ENCODE peak calls at places on chromosomes 12 and 14, in four cellular contexts. One of them, this sample, is unnamed. For H3K4me1, the result is how much of the 10 kb centered on the place peaks cover.

GRCh38 chr12:67783393-67783792 is 134.8 kb downstream of the DYRK2 start:
- DNase-seq in sigmoid colon: no peak
- DNase-seq in OCI-LY7: no peak
- DNase-seq in transverse colon: no peak
- DNase-seq in this sample: no peak

GRCh38 chr12:120019942-120020341 is 30.9 kb downstream of the BICDL1 start:
- DNase-seq in transverse colon: no peak
- DNase-seq in sigmoid colon: no peak
- DNase-seq in OCI-LY7: no peak
- DNase-seq in this sample: no peak

GRCh38 chr12:72011374-72011773 is 72.7 kb downstream of the TPH2 start:
- DNase-seq in sigmoid colon: no peak
- DNase-seq in OCI-LY7: no peak
- DNase-seq in transverse colon: no peak
- DNase-seq in this sample: no peak

GRCh38 chr14:52267501-52268190 is at the start of gene PTGDR:
- DNase-seq in OCI-LY7: no peak
- DNase-seq in sigmoid colon: no peak
- DNase-seq in transverse colon: peak
- DNase-seq in this sample: peak

GRCh38 chr12:53045646-53046045 is 4.2 kb upstream of the TNS2 start:
- DNase-seq in OCI-LY7: no peak
- DNase-seq in transverse colon: no peak
- DNase-seq in sigmoid colon: no peak
- DNase-seq in this sample: peak

GRCh38 chr12:76670776-76671175 is 93.1 kb upstream of the ZDHHC17 start:
- DNase-seq in OCI-LY7: no peak
- DNase-seq in transverse colon: no peak
- DNase-seq in sigmoid colon: no peak
- DNase-seq in this sample: no peak

GRCh38 chr12:15590180-15590826 is 198.9 kb downstream of the EPS8 start:
- DNase-seq in transverse colon: peak
- DNase-seq in sigmoid colon: peak
- DNase-seq in OCI-LY7: peak
- DNase-seq in this sample: no peak

GRCh38 chr14:73634333-73634833 is 10.4 kb upstream of the DNAL1 start:
- DNase-seq in OCI-LY7: no peak
- DNase-seq in sigmoid colon: peak
- DNase-seq in transverse colon: peak
- DNase-seq in this sample: no peak

GRCh38 chr12:69821441-69822204 is 3.4 kb upstream of the MYRFL start:
- DNase-seq in transverse colon: no peak
- DNase-seq in sigmoid colon: no peak
- DNase-seq in OCI-LY7: no peak
- DNase-seq in this sample: no peak

GRCh38 chr14:45743884-45744283 is 490.9 kb upstream of the MIS18BP1 start:
- DNase-seq in OCI-LY7: no peak
- DNase-seq in sigmoid colon: no peak
- DNase-seq in transverse colon: no peak
- DNase-seq in this sample: no peak

GRCh38 chr12:5200276-5201087 is 156.8 kb downstream of the KCNA5 start:
- DNase-seq in transverse colon: peak
- DNase-seq in OCI-LY7: peak
- DNase-seq in sigmoid colon: no peak
- DNase-seq in this sample: no peak

GRCh38 chr14:77674931-77675330 is 32.9 kb downstream of the ALKBH1 start:
- DNase-seq in OCI-LY7: no peak
- DNase-seq in transverse colon: peak
- DNase-seq in sigmoid colon: no peak
- DNase-seq in this sample: peak

GRCh38 chr14:77097006-77097688 is 911 bp upstream of the CIPC start:
- DNase-seq in transverse colon: no peak
- DNase-seq in sigmoid colon: no peak
- DNase-seq in OCI-LY7: no peak
- DNase-seq in this sample: no peak

GRCh38 chr14:39266589-39266870 is 32.8 kb downstream of the MIA2 start:
- DNase-seq in OCI-LY7: peak
- DNase-seq in transverse colon: peak
- DNase-seq in sigmoid colon: peak
- DNase-seq in this sample: peak

GRCh38 chr12:118237053-118237665 is 101.2 kb downstream of the PEBP1 start:
- DNase-seq in transverse colon: no peak
- DNase-seq in sigmoid colon: no peak
- DNase-seq in OCI-LY7: peak
- DNase-seq in this sample: no peak

GRCh38 chr14:61223552-61223951 is 57.6 kb downstream of the TMEM30B start:
- DNase-seq in transverse colon: no peak
- DNase-seq in OCI-LY7: no peak
- DNase-seq in sigmoid colon: no peak
- DNase-seq in this sample: no peak

GRCh38 chr14:61229475-61229888 is 51.7 kb downstream of the TMEM30B start:
- DNase-seq in sigmoid colon: no peak
- DNase-seq in OCI-LY7: no peak
- DNase-seq in transverse colon: no peak
- DNase-seq in this sample: no peak

GRCh38 chr14:61225304-61225703 is 55.8 kb downstream of the TMEM30B start:
- DNase-seq in sigmoid colon: no peak
- DNase-seq in transverse colon: no peak
- DNase-seq in OCI-LY7: no peak
- DNase-seq in this sample: no peak

GRCh38 chr14:61227893-61228591 is 53.1 kb downstream of the TMEM30B start:
- DNase-seq in transverse colon: no peak
- DNase-seq in sigmoid colon: no peak
- DNase-seq in OCI-LY7: no peak
- DNase-seq in this sample: no peak

DNA sequence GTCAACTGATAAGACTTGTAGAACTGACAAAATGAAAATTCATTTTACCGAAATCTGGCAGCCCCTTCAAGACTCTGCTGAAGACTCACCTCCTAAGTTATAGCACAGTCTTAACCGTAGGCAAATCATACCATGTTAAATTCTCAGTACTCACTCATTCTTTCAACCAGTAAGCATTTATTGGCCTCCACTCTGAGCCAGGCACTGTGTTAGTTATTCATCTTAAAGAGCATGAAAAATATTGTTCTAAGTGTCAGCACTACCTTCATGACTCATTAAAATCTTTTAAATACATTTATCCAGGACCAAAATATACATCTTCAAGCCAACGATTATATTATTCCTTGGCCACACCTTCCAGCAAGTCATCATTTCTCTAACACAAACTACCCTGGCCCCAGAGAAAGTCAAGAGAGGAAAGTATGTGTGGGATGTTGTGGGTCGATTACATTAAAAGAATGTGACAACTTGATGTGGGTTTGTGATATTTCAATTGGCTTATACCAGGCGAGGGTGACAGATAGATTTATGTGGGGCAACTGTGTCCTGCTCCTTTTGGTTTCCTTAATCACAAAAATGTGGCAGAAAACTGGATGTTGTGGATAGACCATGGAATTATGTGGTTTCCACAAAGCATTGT is 55.0 kb downstream of the TMEM30B start:
- DNase-seq in transverse colon: no peak
- DNase-seq in OCI-LY7: no peak
- DNase-seq in sigmoid colon: no peak
- DNase-seq in this sample: no peak
- H3K4me1 ChIP-seq in transverse colon: under half
- H3K4me1 ChIP-seq in OCI-LY7: under half
- H3K4me1 ChIP-seq in sigmoid colon: under half
- H3K4me1 ChIP-seq in this sample: under half

DNA sequence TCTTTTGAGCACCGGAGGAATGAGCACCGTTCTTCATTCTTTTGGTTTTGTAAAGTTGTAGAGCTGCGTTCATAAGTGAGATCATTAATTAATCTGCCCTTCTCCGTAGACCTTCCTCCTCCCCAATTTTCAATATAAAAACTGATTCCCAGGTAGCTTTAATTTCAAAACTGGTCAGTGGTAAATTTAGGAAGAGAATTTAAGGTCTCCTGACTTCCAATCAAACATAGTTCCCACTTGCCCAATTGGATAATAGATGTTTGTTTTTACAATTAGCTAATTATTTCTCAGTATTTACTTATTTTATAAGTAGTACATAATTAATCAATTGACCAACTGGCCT is 27.2 kb upstream of the YBX3 start:
- DNase-seq in sigmoid colon: no peak
- DNase-seq in OCI-LY7: no peak
- DNase-seq in transverse colon: no peak
- DNase-seq in this sample: no peak
- TF ChIP-seq CTCF in sigmoid colon: peak
- TF ChIP-seq CTCF in OCI-LY7: peak
- TF ChIP-seq CTCF in transverse colon: peak
- TF ChIP-seq CTCF in this sample: no peak

DNA sequence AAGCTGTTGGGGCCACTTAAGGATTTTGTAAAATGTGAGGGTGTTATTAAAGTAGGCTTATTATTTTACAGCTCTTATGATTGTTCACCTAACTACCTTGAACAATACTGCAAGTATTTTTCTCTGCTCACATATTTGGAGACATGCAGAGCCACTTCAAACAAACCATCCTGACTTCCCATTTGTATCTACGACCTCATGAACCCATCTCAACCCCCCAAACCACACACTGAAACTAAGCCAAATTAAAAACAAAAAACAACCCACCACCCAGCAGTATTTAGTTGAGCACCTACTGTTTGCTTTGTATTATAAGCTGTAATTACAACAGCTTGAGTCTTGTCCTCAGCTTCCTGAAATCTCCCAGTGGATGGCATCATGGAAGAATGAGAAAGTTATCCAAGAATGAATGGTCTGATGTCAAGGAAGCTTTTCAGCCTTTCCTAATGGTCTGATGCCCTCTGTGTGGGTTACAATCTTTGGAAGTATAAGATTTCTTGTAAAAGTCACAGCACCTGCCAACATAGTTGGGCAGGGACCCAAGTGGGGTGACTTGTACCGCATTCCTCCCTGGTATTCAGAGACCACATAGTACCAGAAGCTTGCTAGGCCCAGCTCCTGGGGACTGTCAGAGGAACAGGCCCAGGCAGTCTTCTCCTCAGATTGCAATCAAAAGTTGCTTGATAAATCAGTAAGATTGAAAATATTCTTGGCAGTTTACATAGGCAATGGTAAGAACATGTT is 416.6 kb downstream of the ZFP36L1 start:
- DNase-seq in sigmoid colon: no peak
- DNase-seq in transverse colon: no peak
- DNase-seq in OCI-LY7: no peak
- DNase-seq in this sample: no peak
- H3K4me1 ChIP-seq in sigmoid colon: under half
- H3K4me1 ChIP-seq in transverse colon: under half
- H3K4me1 ChIP-seq in OCI-LY7: half or more
- H3K4me1 ChIP-seq in this sample: under half

GRCh38 chr14:59583755-59584154 is 7.1 kb upstream of the CCDC175 start:
- DNase-seq in OCI-LY7: no peak
- DNase-seq in transverse colon: no peak
- DNase-seq in sigmoid colon: no peak
- DNase-seq in this sample: no peak
- TF ChIP-seq CTCF in OCI-LY7: no peak
- TF ChIP-seq CTCF in transverse colon: no peak
- TF ChIP-seq CTCF in sigmoid colon: no peak
- TF ChIP-seq CTCF in this sample: no peak

GRCh38 chr12:79664518-79664917 is 26.2 kb downstream of the PAWR start:
- DNase-seq in sigmoid colon: no peak
- DNase-seq in transverse colon: no peak
- DNase-seq in OCI-LY7: no peak
- DNase-seq in this sample: no peak
- H3K4me1 ChIP-seq in sigmoid colon: under half
- H3K4me1 ChIP-seq in transverse colon: under half
- H3K4me1 ChIP-seq in OCI-LY7: under half
- H3K4me1 ChIP-seq in this sample: under half

DNA sequence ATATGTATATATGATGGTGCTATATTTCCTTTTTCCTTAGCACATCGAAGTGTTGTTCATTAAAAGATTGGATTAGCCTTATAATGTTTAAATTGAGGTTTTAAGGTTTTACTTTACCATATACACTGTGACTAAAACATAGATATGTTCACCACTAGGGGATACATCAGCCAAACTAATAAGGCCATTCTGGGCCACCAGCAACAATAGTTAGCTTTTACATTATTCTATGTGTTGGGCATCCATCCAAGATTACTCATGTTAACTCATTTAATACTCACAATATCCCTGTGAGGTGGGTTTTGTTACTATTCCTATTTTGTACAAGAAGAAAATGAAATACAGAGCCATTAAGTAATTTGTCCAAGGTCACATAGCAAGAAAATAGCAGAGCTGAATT is 202.6 kb upstream of the AVPR1A start:
- DNase-seq in sigmoid colon: no peak
- DNase-seq in OCI-LY7: no peak
- DNase-seq in transverse colon: no peak
- DNase-seq in this sample: no peak
- TF ChIP-seq CTCF in sigmoid colon: no peak
- TF ChIP-seq CTCF in OCI-LY7: no peak
- TF ChIP-seq CTCF in transverse colon: no peak
- TF ChIP-seq CTCF in this sample: no peak

DNA sequence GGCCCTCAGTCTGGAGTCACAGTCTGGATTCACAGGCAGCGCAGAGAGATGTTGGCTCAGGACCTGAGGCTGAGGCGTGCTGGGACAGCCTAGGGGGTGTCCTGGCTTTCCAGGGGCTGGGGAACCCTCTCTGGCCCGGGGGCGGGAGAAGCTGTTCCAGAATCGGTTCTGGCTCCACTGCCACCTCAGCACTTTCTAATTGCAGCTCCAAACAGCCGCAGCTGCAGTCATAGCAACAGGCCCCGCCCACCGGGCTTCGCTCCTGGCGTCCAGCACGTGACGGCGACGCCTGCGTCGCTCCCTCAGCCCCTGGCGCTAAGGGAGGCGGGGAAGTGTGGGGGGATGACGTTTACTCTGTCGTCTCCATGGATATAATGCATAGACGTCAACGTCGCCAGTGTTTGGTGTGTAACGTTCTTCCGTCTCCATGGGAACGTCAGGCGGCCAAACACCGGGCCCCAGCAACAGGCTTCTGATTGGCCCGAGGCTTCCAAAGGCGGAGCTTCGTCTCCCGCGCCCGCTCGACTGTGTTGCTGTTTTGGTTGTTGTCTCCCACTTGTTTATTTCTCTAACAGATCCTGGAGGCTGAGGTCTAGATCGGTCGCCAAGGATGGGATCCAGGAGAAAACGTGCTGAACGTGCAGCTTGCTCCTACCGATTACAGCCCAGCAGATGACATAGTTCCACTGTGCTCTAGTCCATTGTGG is 19.7 kb upstream of the FOS start:
- DNase-seq in sigmoid colon: peak
- DNase-seq in OCI-LY7: peak
- DNase-seq in transverse colon: peak
- DNase-seq in this sample: peak
- H3K4me1 ChIP-seq in sigmoid colon: under half
- H3K4me1 ChIP-seq in OCI-LY7: half or more
- H3K4me1 ChIP-seq in transverse colon: under half
- H3K4me1 ChIP-seq in this sample: under half